ENCODE peak calls at places on chromosomes 12 and 14, in nine cellular contexts. W is CD8-positive, alpha-beta T cell; C is Caco-2; D is cardiac muscle cell; F is mammary epithelial cell; V is mucosa of descending colon; M is B cell; Y is upper lobe of right lung; R is Calu3. U is an unnamed sample.

GRCh38 chr12:45050331-45050750 is 558 bp downstream of the DBX2 start:
- DNase-seq in Y (no peak), F (no peak), M (no peak), R (no peak), W (no peak), V (no peak), D (no peak), C (no peak), U (no peak)

GRCh38 chr14:76930549-76930948 is 98.0 kb downstream of the IRF2BPL start:
- DNase-seq in W (no peak), M (no peak), C (no peak), V (no peak), Y (no peak), R (no peak), D (no peak), F (no peak), U (no peak)

GRCh38 chr14:23375527-23376251 is 1.2 kb upstream of the CMTM5 start:
- DNase-seq in W (no peak), R (no peak), F (no peak), C (no peak), Y (no peak), D (no peak), M (no peak), V (no peak), U (no peak)

GRCh38 chr12:75837700-75838099 is 193.9 kb downstream of the PHLDA1 start:
- DNase-seq in W (no peak), Y (no peak), C (no peak), D (no peak), V (no peak), F (no peak), R (no peak), M (no peak), U (no peak)

GRCh38 chr14:104515811-104516780 is 63.5 kb upstream of the C14orf180 start:
- DNase-seq in W (no peak), Y (no peak), C (no peak), V (no peak), D (no peak), F (no peak), R (no peak), M (no peak), U (no peak)

GRCh38 chr12:22856120-22856699 is 231.2 kb downstream of the ETNK1 start:
- DNase-seq in F (peak), C (no peak), Y (no peak), W (no peak), D (peak), R (no peak), M (peak), V (no peak), U (no peak)

GRCh38 chr12:107645630-107646333 is 39.8 kb upstream of the PWP1 start:
- DNase-seq in W (no peak), R (no peak), C (no peak), M (no peak), Y (no peak), V (no peak), D (peak), F (no peak), U (no peak)

GRCh38 chr12:49627752-49628360 is 4.5 kb downstream of the PRPF40B start:
- DNase-seq in C (no peak), D (peak), M (no peak), F (peak), W (no peak), R (no peak), V (no peak), Y (no peak), U (no peak)

GRCh38 chr12:69688496-69689427 is 10.3 kb downstream of the BEST3 start:
- DNase-seq in V (peak), W (peak), Y (no peak), R (peak), M (no peak), D (peak), C (peak), F (peak), U (no peak)

GRCh38 chr14:32263939-32264567 is 61.0 kb upstream of the RNU6-8 start:
- DNase-seq in D (no peak), C (no peak), V (no peak), Y (no peak), M (no peak), W (no peak), F (no peak), R (no peak), U (no peak)

GRCh38 chr12:57139796-57140649 is 7.4 kb downstream of the LRP1-AS start:
- DNase-seq in D (peak), M (no peak), F (no peak), C (no peak), W (no peak), V (no peak), Y (no peak), R (no peak), U (no peak)

GRCh38 chr14:38662781-38663180 is 406.9 kb upstream of the CLEC14A start:
- DNase-seq in C (no peak), V (no peak), R (no peak), F (no peak), W (no peak), D (no peak), M (no peak), Y (peak), U (no peak)

GRCh38 chr12:9721394-9722092 is 11.4 kb downstream of the CLECL1 start:
- DNase-seq in D (peak), C (no peak), R (no peak), W (no peak), F (no peak), V (no peak), M (peak), Y (no peak), U (no peak)

GRCh38 chr14:68797180-68797670 is 4.4 kb upstream of the ZFP36L1 start:
- DNase-seq in R (no peak), V (no peak), M (no peak), C (peak), D (no peak), Y (no peak), W (no peak), F (no peak), U (no peak)

GRCh38 chr14:74083161-74083560 is 1.1 kb downstream of the ALDH6A1 start:
- DNase-seq in M (no peak), R (no peak), Y (no peak), C (no peak), F (no peak), V (no peak), D (no peak), W (no peak), U (no peak)

GRCh38 chr12:41548926-41549325 is 360.8 kb downstream of the PDZRN4 start:
- DNase-seq in V (no peak), C (no peak), R (no peak), Y (no peak), D (no peak), F (no peak), M (no peak), W (no peak), U (no peak)

GRCh38 chr12:109951136-109951535 is 45.0 kb downstream of the GIT2 start:
- DNase-seq in D (peak), V (no peak), C (no peak), F (peak), Y (no peak), M (no peak), R (peak), W (no peak), U (no peak)

GRCh38 chr12:120402217-120402616 is 33.3 kb upstream of the MSI1 start:
- DNase-seq in D (no peak), W (no peak), C (no peak), M (no peak), R (no peak), F (no peak), Y (no peak), V (no peak), U (no peak)

GRCh38 chr12:47773062-47773857 is at the start of gene SLC48A1:
- DNase-seq in C (peak), R (peak), D (peak), F (no peak), W (peak), V (peak), Y (peak), M (peak), U (peak)

GRCh38 chr14:94099006-94099405 is 11.5 kb upstream of the IFI27 start:
- DNase-seq in D (no peak), Y (no peak), W (no peak), C (no peak), M (no peak), R (no peak), V (no peak), F (no peak), U (no peak)

GRCh38 chr12:119505001-119505400 is 88.6 kb upstream of the TMEM233 start:
- DNase-seq in C (no peak), V (no peak), D (no peak), R (no peak), Y (no peak), W (no peak), F (no peak), M (no peak), U (no peak)

GRCh38 chr12:11793896-11794295 is 144.4 kb downstream of the ETV6 start:
- DNase-seq in V (no peak), C (no peak), F (no peak), R (no peak), W (no peak), D (no peak), Y (no peak), M (no peak), U (no peak)

GRCh38 chr12:30953257-30953656 is 26.7 kb downstream of the TSPAN11 start:
- DNase-seq in R (no peak), M (no peak), W (no peak), F (peak), C (no peak), V (no peak), Y (peak), D (no peak), U (no peak)

GRCh38 chr12:20486233-20486632 is 117.9 kb downstream of the PDE3A start:
- DNase-seq in W (no peak), D (peak), Y (no peak), R (no peak), C (no peak), F (no peak), V (no peak), M (no peak), U (no peak)

DNA sequence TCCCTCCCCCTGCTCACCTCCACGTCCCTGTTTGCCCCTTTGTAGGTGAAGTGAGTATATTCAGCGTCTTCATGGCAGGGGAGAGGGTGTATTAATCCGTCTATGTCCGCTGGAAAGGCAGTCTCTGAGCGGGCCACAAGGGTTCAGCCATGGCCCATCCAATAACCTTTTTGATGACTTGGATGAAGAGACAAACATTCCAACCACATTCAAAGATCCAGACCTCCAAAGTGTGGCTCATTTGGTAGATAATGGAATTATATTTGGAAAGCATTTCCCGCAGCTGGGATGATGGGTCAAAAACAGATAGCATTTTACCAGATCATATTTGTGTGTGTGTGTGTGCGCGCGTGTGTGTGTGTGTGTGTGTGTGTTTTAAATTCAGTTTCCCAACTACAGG is 345.9 kb downstream of the DPF3 start:
- DNase-seq in R (no peak), V (no peak), F (no peak), D (peak), Y (no peak), M (no peak), C (no peak), W (no peak), U (no peak)
- TF ChIP-seq CTCF in R (no peak), V (no peak), F (no peak), D (no peak), Y (no peak), M (no peak), C (no peak), W (no peak), U (no peak)

DNA sequence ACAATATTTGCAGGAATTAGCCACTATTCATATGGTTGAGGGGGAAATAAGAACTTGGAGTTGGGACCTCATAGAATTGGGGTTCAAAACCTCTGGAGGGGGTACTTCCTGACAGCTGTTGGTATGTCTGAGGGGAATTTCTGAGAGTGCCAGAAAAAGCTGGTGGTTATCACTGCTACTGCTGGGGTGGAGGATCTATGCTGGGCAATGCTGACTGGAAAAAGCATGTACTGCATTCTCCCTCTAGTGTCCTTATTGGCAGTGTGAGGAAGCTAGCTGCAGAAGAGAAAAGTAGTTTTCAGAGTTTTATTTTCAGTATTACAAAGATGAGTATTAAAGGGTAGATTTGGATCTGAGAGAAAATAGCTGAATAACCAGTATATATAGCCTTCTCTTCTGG is 88.8 kb downstream of the FUT8 start:
- DNase-seq in M (no peak), V (no peak), C (no peak), Y (no peak), F (no peak), D (peak), W (no peak), R (no peak), U (no peak)
- TF ChIP-seq CTCF in M (no peak), V (no peak), C (no peak), Y (no peak), F (peak), D (peak), W (no peak), R (no peak), U (no peak)

GRCh38 chr12:53233671-53234091 is 1.7 kb upstream of the RARG start:
- DNase-seq in R (no peak), W (no peak), D (no peak), F (no peak), C (no peak), V (no peak), Y (no peak), M (no peak), U (no peak)
- TF ChIP-seq CTCF in R (no peak), W (no peak), D (no peak), F (no peak), C (no peak), V (no peak), Y (no peak), M (no peak), U (no peak)

GRCh38 chr14:99659333-99659741 is 14.4 kb downstream of the HHIPL1 start:
- DNase-seq in V (no peak), W (no peak), R (no peak), M (no peak), F (no peak), D (no peak), Y (no peak), C (no peak), U (no peak)
- TF ChIP-seq CTCF in V (no peak), W (no peak), R (no peak), M (no peak), F (peak), D (no peak), Y (peak), C (no peak), U (no peak)

GRCh38 chr12:94849411-94849976 is 154.0 kb downstream of the NDUFA12 start:
- DNase-seq in V (no peak), Y (no peak), C (no peak), F (no peak), R (no peak), D (no peak), W (no peak), M (no peak), U (no peak)
- TF ChIP-seq CTCF in V (no peak), Y (no peak), C (no peak), F (no peak), R (no peak), D (no peak), W (no peak), M (no peak), U (no peak)

GRCh38 chr12:122729583-122730214 is 945 bp downstream of the HCAR1 start:
- DNase-seq in D (no peak), C (no peak), V (no peak), M (no peak), F (peak), R (no peak), W (no peak), Y (no peak), U (no peak)
- TF ChIP-seq CTCF in D (no peak), C (no peak), V (no peak), M (no peak), F (no peak), R (no peak), W (no peak), Y (no peak), U (no peak)